ENCODE peak calls at places on chromosomes 6 and 20, in eight cellular contexts. X is A172; M is caudate nucleus; Y is mucosa of gallbladder; D is effector CD4-positive, alpha-beta T cell; T is activated T-helper 1 cell treated with anti-CD3 and anti-CD28 coated beads, Interleukin-2, amount 50 U/mL, for 16 hours; K is ureter; G is GM03348. C is an unnamed sample.

GRCh38 chr6:38393986-38394385 is 245.7 kb downstream of the BTBD9 start:
- DNase-seq in X (no peak), M (no peak), Y (no peak), D (no peak), T (no peak), K (no peak), G (no peak), C (no peak)

GRCh38 chr20:35702051-35702823 is 3.0 kb downstream of the ROMO1 start:
- DNase-seq in X (no peak), M (no peak), Y (no peak), D (no peak), T (no peak), K (peak), G (peak), C (no peak)

GRCh38 chr6:109062756-109063352 is 31.8 kb downstream of the SESN1 start:
- DNase-seq in X (no peak), M (no peak), Y (no peak), D (no peak), T (no peak), K (no peak), G (no peak), C (no peak)

GRCh38 chr6:166621114-166621540 is 5.9 kb downstream of the RPS6KA2 start:
- DNase-seq in X (no peak), M (no peak), Y (peak), D (no peak), T (no peak), K (no peak), G (no peak), C (no peak)

GRCh38 chr20:51650685-51651134 is 108.2 kb upstream of the NFATC2 start:
- DNase-seq in X (no peak), M (no peak), Y (no peak), D (no peak), T (no peak), K (no peak), G (peak), C (no peak)

GRCh38 chr6:56764081-56764566 is 121.4 kb upstream of the DST start:
- DNase-seq in X (no peak), M (no peak), Y (peak), D (no peak), T (no peak), K (no peak), G (peak), C (no peak)

GRCh38 chr6:45625191-45625664 is 247.5 kb upstream of the SUPT3H start:
- DNase-seq in X (peak), M (no peak), Y (no peak), D (no peak), T (no peak), K (no peak), G (peak), C (peak)

GRCh38 chr6:149934249-149935156 is 7.3 kb upstream of the ULBP2 start:
- DNase-seq in X (peak), M (peak), Y (peak), D (peak), T (peak), K (peak), G (peak), C (peak)

GRCh38 chr6:19754686-19755085 is 82.5 kb upstream of the ID4 start:
- DNase-seq in X (no peak), M (no peak), Y (no peak), D (no peak), T (no peak), K (no peak), G (no peak), C (no peak)

GRCh38 chr6:32114853-32115252 is 5.7 kb upstream of the TNXB start:
- DNase-seq in X (peak), M (no peak), Y (no peak), D (no peak), T (no peak), K (no peak), G (peak), C (no peak)

GRCh38 chr6:157528931-157529653 is 148.1 kb downstream of the ZDHHC14 start:
- DNase-seq in X (no peak), M (no peak), Y (no peak), D (no peak), T (no peak), K (no peak), G (peak), C (no peak)

GRCh38 chr20:23909390-23909789 is 29.8 kb upstream of the CST5 start:
- DNase-seq in X (no peak), M (no peak), Y (no peak), D (no peak), T (no peak), K (no peak), G (no peak), C (no peak)

GRCh38 chr6:149965191-149966020 is 1.7 kb downstream of the ULBP1 start:
- DNase-seq in X (no peak), M (no peak), Y (no peak), D (no peak), T (no peak), K (peak), G (peak), C (peak)

C was measured in activated CD4-positive, alpha-beta memory T cell treated with anti-CD3 and anti-CD28 coated beads for 36 hours.